ENCODE peak calls at places on chromosomes 3 and 15, in eight cellular contexts. T is heart left ventricle, L is A549, M is HepG2, Z is GM12891, K is adrenal gland, H is breast epithelium, D is spleen. J is an unnamed sample.

GRCh38 chr15:81752974-81753373 is 292.8 kb downstream of the MEX3B start:
- DNase-seq in T (no peak), L (no peak), Z (no peak), D (no peak), H (no peak), K (no peak), M (no peak), J (no peak)

GRCh38 chr3:44674211-44674610 is 25.7 kb downstream of the ZNF35 start:
- DNase-seq in H (no peak), T (no peak), M (no peak), D (no peak), L (no peak), Z (no peak), K (no peak), J (no peak)

GRCh38 chr3:193593666-193594025 is 638 bp downstream of the OPA1 start:
- DNase-seq in T (no peak), K (peak), Z (no peak), D (no peak), M (peak), H (no peak), L (peak), J (peak)

GRCh38 chr15:31338318-31338878 is 11.8 kb downstream of the KLF13 start:
- DNase-seq in T (peak), D (peak), L (no peak), Z (no peak), M (no peak), K (no peak), H (no peak), J (no peak)

GRCh38 chr3:40765884-40766283 is 241.1 kb downstream of the ZNF621 start:
- DNase-seq in T (no peak), Z (no peak), K (no peak), H (no peak), L (no peak), M (no peak), D (no peak), J (no peak)

GRCh38 chr3:156373095-156373494 is 181.8 kb downstream of the SSR3 start:
- DNase-seq in L (no peak), H (no peak), M (no peak), D (no peak), Z (no peak), K (no peak), T (no peak), J (no peak)

GRCh38 chr3:38227989-38228388 is 37.6 kb upstream of the SLC22A13 start:
- DNase-seq in H (no peak), K (no peak), L (no peak), D (no peak), T (no peak), M (no peak), Z (no peak), J (no peak)

GRCh38 chr15:74901612-74902063 is 5.0 kb downstream of the FAM219B start:
- DNase-seq in D (peak), M (peak), H (peak), K (peak), L (peak), Z (peak), T (peak), J (peak)

GRCh38 chr15:37520882-37521281 is 413.6 kb upstream of the TMCO5A start:
- DNase-seq in Z (no peak), D (no peak), L (no peak), K (no peak), M (no peak), T (no peak), H (no peak), J (no peak)

GRCh38 chr3:173711619-173712018 is 314.1 kb downstream of the NLGN1 start:
- DNase-seq in L (no peak), H (no peak), M (no peak), T (no peak), D (no peak), K (no peak), Z (no peak), J (no peak)

GRCh38 chr15:59245583-59245982 is 38.9 kb downstream of the LDHAL6B start:
- DNase-seq in L (no peak), K (no peak), Z (no peak), M (no peak), T (no peak), D (no peak), H (no peak), J (no peak)

GRCh38 chr3:151827816-151828215 is 13.9 kb downstream of the AADAC start:
- DNase-seq in Z (no peak), T (no peak), H (no peak), L (no peak), M (no peak), D (no peak), K (no peak), J (peak)

GRCh38 chr15:42010434-42010833 is 10.4 kb downstream of the PLA2G4E start:
- DNase-seq in K (no peak), T (no peak), H (no peak), Z (peak), L (peak), M (no peak), D (no peak), J (no peak)

GRCh38 chr3:149129326-149130123 is at the start of gene HPS3:
- DNase-seq in K (peak), H (peak), Z (peak), T (peak), M (peak), D (peak), L (peak), J (peak)
- TF ChIP-seq POLR2A in K (peak), H (peak), Z (peak), T (peak), M (peak), D (peak), L (peak), J (peak)

GRCh38 chr15:101652098-101652782 is at the start of gene TM2D3:
- DNase-seq in L (peak), K (peak), M (peak), H (peak), Z (peak), T (peak), D (peak), J (peak)
- TF ChIP-seq POLR2A in L (peak), K (peak), M (peak), H (peak), Z (peak), T (peak), D (peak), J (peak)

GRCh38 chr3:197957775-197958103 is 2.3 kb upstream of the LMLN start:
- DNase-seq in T (no peak), Z (no peak), L (no peak), H (no peak), D (no peak), K (no peak), M (no peak), J (no peak)
- TF ChIP-seq POLR2A in T (no peak), Z (no peak), L (no peak), H (no peak), D (no peak), K (no peak), M (no peak), J (no peak)

GRCh38 chr3:53844262-53845102 is 1.7 kb downstream of the CHDH start:
- DNase-seq in M (peak), L (no peak), D (no peak), T (no peak), Z (no peak), K (no peak), H (no peak), J (no peak)

GRCh38 chr3:53845881-53846133 is 412 bp downstream of the CHDH start:
- DNase-seq in L (no peak), H (no peak), T (no peak), D (no peak), M (no peak), Z (no peak), K (no peak), J (no peak)

GRCh38 chr3:53846134-53846850 is at the start of the genes CHDH and IL17RB:
- DNase-seq in D (peak), T (peak), M (peak), L (peak), H (peak), K (peak), Z (peak), J (no peak)

GRCh38 chr3:53846851-53847155 is 435 bp downstream of the IL17RB start:
- DNase-seq in K (no peak), D (no peak), T (no peak), L (no peak), Z (no peak), H (no peak), M (no peak), J (no peak)

DNA sequence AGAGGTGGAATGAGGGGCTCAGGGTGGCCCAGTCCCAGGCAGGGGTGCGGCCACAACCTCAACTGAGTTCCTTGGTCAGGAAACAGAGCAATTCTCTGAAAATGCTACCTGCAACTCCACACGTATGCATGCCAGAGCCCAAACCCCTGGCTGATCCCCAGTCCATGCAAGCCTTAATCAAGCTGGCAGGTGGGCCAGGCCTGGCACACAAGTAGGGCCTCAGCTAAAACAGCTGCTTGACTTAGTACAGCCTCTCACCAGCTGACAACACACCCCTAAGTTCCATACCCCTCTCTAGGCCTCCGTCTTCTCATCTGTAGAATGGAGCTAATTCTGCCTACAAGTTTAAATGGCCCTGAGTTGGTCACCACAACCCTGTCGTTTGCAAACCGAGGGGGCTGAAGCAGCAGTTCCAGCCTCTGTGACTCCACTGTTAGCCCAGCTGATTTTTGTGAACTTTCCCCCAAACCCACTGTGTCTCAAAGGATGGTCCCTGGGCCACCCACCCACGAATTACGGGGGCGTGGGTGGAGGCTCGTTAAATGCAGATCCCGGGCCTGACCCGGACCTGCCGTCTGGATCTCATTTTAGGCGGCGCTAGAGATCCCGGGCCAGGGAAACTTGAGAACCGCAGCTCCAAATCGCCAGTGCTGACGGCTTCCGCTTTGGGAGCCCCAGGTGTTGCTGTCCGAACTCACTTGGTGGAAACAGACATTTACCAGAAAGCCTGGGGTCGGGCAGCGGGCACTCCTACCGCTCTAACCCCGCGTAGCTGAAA is 927 bp downstream of the CHDH start:
- DNase-seq in L (peak), Z (peak), M (peak), H (peak), T (peak), D (no peak), K (peak), J (no peak)
- TF ChIP-seq POLR2A in L (no peak), Z (no peak), M (peak), H (no peak), T (no peak), D (no peak), K (no peak), J (no peak)

DNA sequence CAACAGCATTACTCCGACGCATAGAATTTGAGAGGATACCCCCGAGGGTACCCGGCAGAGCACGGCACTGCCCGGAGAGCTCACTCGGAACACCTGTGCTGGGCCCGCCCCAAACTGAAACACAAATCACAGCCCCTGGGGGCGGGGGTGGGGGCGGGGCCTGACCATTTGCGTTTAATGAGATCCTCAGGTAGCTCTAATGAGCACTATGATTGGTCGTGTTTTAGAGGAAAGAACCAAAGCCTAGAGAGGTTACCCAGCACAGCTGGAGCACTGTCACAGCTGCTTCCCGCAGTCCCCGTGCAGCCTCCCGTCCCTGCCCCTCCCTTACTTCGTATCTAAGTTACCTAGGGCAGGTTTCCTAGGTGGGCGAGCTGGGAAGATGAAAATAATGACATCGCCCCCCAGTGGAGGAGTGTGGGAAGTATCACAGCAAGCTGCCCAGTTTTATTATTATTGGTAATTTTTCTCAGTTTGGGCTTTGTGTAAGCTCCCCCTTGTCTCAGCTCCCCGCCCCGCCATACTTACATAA is 187.1 kb downstream of the PDE8A start:
- DNase-seq in T (no peak), D (no peak), H (peak), M (peak), L (peak), Z (peak), K (peak), J (peak)
- TF ChIP-seq POLR2A in T (no peak), D (no peak), H (no peak), M (no peak), L (no peak), Z (no peak), K (no peak), J (no peak)

GRCh38 chr3:197736491-197737318 is at the start of gene RUBCN:
- DNase-seq in K (peak), Z (peak), L (peak), H (peak), M (peak), D (peak), T (peak), J (peak)

GRCh38 chr3:197737319-197737649 is 580 bp upstream of the RUBCN start:
- DNase-seq in Z (no peak), H (no peak), K (no peak), M (no peak), L (no peak), D (no peak), T (no peak), J (no peak)

GRCh38 chr3:197734667-197735318 is 1.9 kb downstream of the RUBCN start:
- DNase-seq in M (no peak), L (no peak), K (no peak), H (no peak), D (no peak), Z (no peak), T (no peak), J (peak)

GRCh38 chr3:197737749-197738462 is 1.2 kb upstream of the RUBCN start:
- DNase-seq in K (no peak), D (no peak), T (no peak), L (no peak), H (no peak), Z (no peak), M (no peak), J (no peak)

DNA sequence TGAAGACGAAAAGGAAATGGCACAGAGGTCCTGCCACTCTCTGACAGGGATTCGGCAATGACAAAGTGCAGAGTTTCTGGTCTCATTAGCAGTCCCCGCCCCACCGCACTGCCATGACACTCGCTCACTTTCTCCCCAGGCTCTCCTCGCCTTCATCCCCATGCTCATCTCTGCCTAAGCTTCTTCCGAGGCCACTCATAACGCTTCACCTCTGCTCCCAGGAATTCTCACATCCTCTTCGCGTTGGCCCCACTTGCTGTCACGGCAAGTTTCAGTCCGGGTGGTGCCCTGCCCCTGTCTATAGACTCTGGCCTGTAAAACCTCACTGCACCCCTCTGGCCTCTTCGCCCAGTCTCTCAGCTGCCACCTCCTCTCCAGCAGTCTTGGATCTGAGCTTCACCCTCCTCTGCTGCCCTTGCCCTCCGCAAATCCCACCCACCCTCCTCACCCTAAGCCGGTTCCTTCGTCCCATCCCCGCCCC is 654 bp downstream of the RUBCN start:
- DNase-seq in L (peak), M (no peak), T (no peak), D (peak), Z (no peak), H (no peak), K (peak), J (peak)
- TF ChIP-seq POLR2A in L (no peak), M (no peak), T (no peak), D (no peak), Z (peak), H (no peak), K (no peak), J (no peak)

GRCh38 chr3:47411696-47412452 is 31.1 kb downstream of the PTPN23 start:
- DNase-seq in T (no peak), Z (no peak), L (no peak), D (no peak), M (no peak), K (no peak), H (no peak), J (no peak)

GRCh38 chr3:47412842-47413520 is 32.2 kb downstream of the PTPN23 start:
- DNase-seq in Z (no peak), L (no peak), M (no peak), D (no peak), H (no peak), T (no peak), K (no peak), J (no peak)

GRCh38 chr3:47413751-47414150 is 32.9 kb downstream of the PTPN23 start:
- DNase-seq in H (no peak), D (no peak), K (peak), M (no peak), Z (no peak), T (no peak), L (no peak), J (no peak)

GRCh38 chr3:47410801-47411646 is 30.2 kb downstream of the PTPN23 start:
- DNase-seq in Z (no peak), D (no peak), L (no peak), M (no peak), K (no peak), H (no peak), T (no peak), J (no peak)

DNA sequence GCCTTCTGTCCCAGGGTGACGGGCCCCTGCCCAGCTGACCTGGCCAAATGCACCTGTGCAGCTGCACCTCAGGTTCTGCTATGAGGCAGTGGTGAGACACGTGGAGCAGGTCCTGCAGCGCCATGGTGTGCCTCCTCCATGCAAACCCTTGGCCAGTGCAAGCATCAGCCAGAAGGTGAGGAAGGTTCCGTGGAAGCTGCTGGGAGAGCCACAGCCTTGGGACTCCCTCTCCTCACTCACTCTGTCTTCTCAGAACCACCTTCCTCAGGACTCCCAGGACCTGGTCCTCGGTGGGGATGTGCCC is 31.6 kb downstream of the PTPN23 start:
- DNase-seq in H (no peak), L (no peak), M (no peak), Z (no peak), D (no peak), T (no peak), K (no peak), J (no peak)
- TF ChIP-seq POLR2A in H (no peak), L (no peak), M (no peak), Z (peak), D (no peak), T (no peak), K (no peak), J (peak)

GRCh38 chr3:186237915-186238314 is 124.1 kb downstream of the DGKG start:
- DNase-seq in D (no peak), M (no peak), Z (no peak), H (no peak), L (no peak), T (no peak), K (no peak), J (no peak)

GRCh38 chr3:186239321-186239720 is 122.7 kb downstream of the DGKG start:
- DNase-seq in L (no peak), K (no peak), T (no peak), D (no peak), Z (no peak), M (no peak), H (no peak), J (peak)

GRCh38 chr3:186247821-186248814 is 113.9 kb downstream of the DGKG start:
- DNase-seq in D (no peak), T (peak), Z (no peak), L (no peak), M (no peak), H (no peak), K (no peak), J (no peak)

GRCh38 chr3:186236357-186237020 is 125.5 kb downstream of the DGKG start:
- DNase-seq in M (no peak), T (no peak), Z (no peak), H (no peak), D (no peak), K (no peak), L (no peak), J (no peak)

DNA sequence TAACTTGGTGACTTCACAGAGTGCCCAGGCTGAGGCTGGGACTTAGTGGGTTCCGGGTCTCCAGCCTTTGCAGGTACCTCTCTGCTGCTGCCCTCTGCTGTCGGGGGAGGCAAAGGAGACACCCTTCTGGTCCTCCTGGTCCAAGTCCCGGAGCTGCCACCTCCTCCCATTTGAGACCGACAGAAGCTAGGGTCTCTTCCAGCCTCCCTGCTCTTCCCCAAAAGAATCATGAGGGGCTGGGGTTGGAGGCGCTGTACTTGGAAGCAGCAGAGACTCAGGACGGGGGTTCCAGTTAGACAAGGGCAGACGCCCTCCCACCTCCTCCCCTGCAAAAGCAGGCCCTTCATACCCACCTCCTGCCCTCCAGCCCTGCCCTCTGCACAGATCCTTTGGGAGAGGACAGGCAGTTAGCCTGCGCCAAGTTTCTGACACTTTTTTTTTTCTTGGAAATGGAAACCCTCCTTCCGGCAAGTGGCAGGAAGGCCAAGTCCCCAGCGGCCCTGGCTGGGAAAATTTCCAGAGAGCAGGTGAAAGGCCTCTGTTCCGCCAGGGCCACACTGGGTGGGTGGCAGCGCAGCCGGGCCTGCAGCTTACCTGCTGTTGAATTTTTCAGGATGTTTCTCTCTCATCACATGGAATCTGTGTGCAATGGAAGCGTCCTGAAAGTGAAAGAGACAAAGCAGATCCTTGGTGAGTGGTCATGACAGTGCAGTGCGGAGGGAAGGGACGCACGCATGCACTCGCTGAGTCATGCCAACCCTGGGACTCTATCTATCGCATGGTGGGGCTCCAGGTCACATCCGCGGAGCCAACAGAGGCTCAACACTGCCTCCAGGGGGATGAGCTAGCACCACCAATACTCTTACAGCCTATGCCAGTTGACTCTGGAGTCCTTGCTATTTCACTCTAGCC is 119.9 kb downstream of the DGKG start:
- DNase-seq in H (no peak), Z (peak), L (peak), T (peak), K (peak), D (peak), M (peak), J (peak)
- TF ChIP-seq POLR2A in H (no peak), Z (no peak), L (peak), T (no peak), K (peak), D (no peak), M (peak), J (no peak)